ENCODE peak calls at places on chromosomes 5 and 9, in eight cellular contexts. Q, G, T, U, E, H, P and V are unnamed samples.

GRCh38 chr5:159094745-159095144 is 5.0 kb downstream of the EBF1 start:
- DNase-seq in P (peak), E (peak), U (peak), T (peak), Q (peak), H (peak), G (peak), V (no peak)

GRCh38 chr5:149018909-149019443 is 43.9 kb downstream of the SH3TC2 start:
- DNase-seq in T (no peak), H (peak), G (no peak), U (no peak), Q (no peak), E (no peak), P (no peak), V (no peak)

GRCh38 chr9:89612566-89613278 is 7.9 kb downstream of the GADD45G start:
- DNase-seq in P (no peak), Q (no peak), G (no peak), E (no peak), H (no peak), U (no peak), T (no peak), V (no peak)

GRCh38 chr9:92439921-92440750 is 15.9 kb upstream of the OMD start:
- DNase-seq in T (no peak), Q (no peak), P (no peak), H (peak), U (no peak), G (no peak), E (no peak), V (no peak)

GRCh38 chr5:145787507-145787906 is 47.6 kb downstream of the PRELID2 start:
- DNase-seq in U (no peak), H (no peak), G (no peak), E (no peak), T (no peak), P (no peak), Q (no peak), V (no peak)

GRCh38 chr9:6216951-6217350 is 1.3 kb downstream of the IL33 start:
- DNase-seq in G (no peak), P (no peak), U (no peak), E (no peak), Q (no peak), H (no peak), T (no peak), V (no peak)

GRCh38 chr9:72363908-72364678 is 915 bp downstream of the ZFAND5 start:
- DNase-seq in Q (peak), U (peak), H (peak), G (peak), T (peak), E (peak), P (peak), V (peak)

GRCh38 chr9:27019589-27019988 is 14.1 kb upstream of the LRRC19 start:
- DNase-seq in P (no peak), U (no peak), Q (no peak), T (peak), G (no peak), E (no peak), H (no peak), V (no peak)

GRCh38 chr9:129875181-129875611 is 39.9 kb downstream of the USP20 start:
- DNase-seq in G (no peak), P (no peak), U (no peak), T (peak), Q (no peak), E (no peak), H (no peak), V (no peak)

GRCh38 chr9:136104488-136104800 is 9.4 kb upstream of the NACC2 start:
- DNase-seq in E (no peak), P (no peak), U (no peak), H (no peak), T (no peak), G (no peak), Q (no peak), V (no peak)

GRCh38 chr9:136026266-136026942 is 65.2 kb upstream of the UBAC1 start:
- DNase-seq in U (no peak), Q (no peak), E (no peak), T (no peak), H (no peak), G (no peak), P (no peak), V (no peak)

GRCh38 chr5:126410623-126411022 is 12.6 kb upstream of the GRAMD2B start:
- DNase-seq in H (peak), E (no peak), P (no peak), G (no peak), Q (no peak), T (no peak), U (no peak), V (no peak)

GRCh38 chr9:129336601-129337286 is 158.7 kb upstream of the IER5L start:
- DNase-seq in T (no peak), G (no peak), U (no peak), Q (peak), H (no peak), P (peak), E (no peak), V (peak)